ENCODE peak calls at places on chromosomes 6 and 20, in six cellular contexts. H is HCT116, U is neural progenitor cell, G is ovary, A is MM.1S, C is heart right ventricle. E is an unnamed sample. For H3K4me1, the result is how much of the 10 kb centered on the place peaks cover.

GRCh38 chr6:160261991-160262718 is 3.5 kb upstream of the SLC22A2 start:
- DNase-seq in H (no peak), C (no peak), U (no peak), A (no peak), G (no peak), E (no peak)

GRCh38 chr6:113819169-113819830 is 37.8 kb upstream of the MARCKS start:
- DNase-seq in H (no peak), A (no peak), C (no peak), G (no peak), U (no peak), E (no peak)

GRCh38 chr6:68880050-68880449 is 245.0 kb downstream of the ADGRB3 start:
- DNase-seq in C (no peak), H (no peak), A (no peak), G (no peak), U (no peak), E (no peak)

GRCh38 chr6:148441454-148441911 is 98.8 kb downstream of the SASH1 start:
- DNase-seq in A (no peak), C (no peak), H (peak), G (no peak), U (no peak), E (no peak)

GRCh38 chr20:4763776-4764525 is 42.2 kb downstream of the PRND start:
- DNase-seq in A (no peak), U (no peak), H (no peak), G (no peak), C (no peak), E (no peak)

GRCh38 chr6:87283461-87283860 is 38.9 kb upstream of the SMIM8 start:
- DNase-seq in C (no peak), A (no peak), H (no peak), U (no peak), G (no peak), E (no peak)

GRCh38 chr6:33095681-33096080 is 19.9 kb downstream of the HLA-DPB1 start:
- DNase-seq in A (no peak), G (no peak), U (no peak), H (no peak), C (no peak), E (no peak)

GRCh38 chr6:137271245-137272183 is 52.3 kb upstream of the IFNGR1 start:
- DNase-seq in G (no peak), H (peak), C (no peak), A (peak), U (peak), E (peak)

GRCh38 chr20:8646026-8646425 is 422.9 kb upstream of the PLCB4 start:
- DNase-seq in G (no peak), A (no peak), H (no peak), C (no peak), U (no peak), E (no peak)

GRCh38 chr6:91434135-91434534 is 847.3 kb upstream of the MAP3K7 start:
- DNase-seq in H (no peak), C (no peak), U (no peak), G (no peak), A (no peak), E (no peak)

GRCh38 chr6:133939778-133940667 is 13.0 kb upstream of the TBPL1 start:
- DNase-seq in G (no peak), U (no peak), A (no peak), C (no peak), H (no peak), E (no peak)

GRCh38 chr20:7967199-7967844 is 27.1 kb upstream of the HAO1 start:
- DNase-seq in H (no peak), C (no peak), G (no peak), A (no peak), U (no peak), E (no peak)

GRCh38 chr6:137013031-137013430 is 31.7 kb downstream of the IL20RA start:
- DNase-seq in G (no peak), C (no peak), U (no peak), A (no peak), H (no peak), E (no peak)

GRCh38 chr6:15810618-15811017 is 147.8 kb upstream of the DTNBP1 start:
- DNase-seq in G (no peak), C (no peak), U (no peak), A (no peak), H (no peak), E (no peak)

GRCh38 chr20:25071722-25072121 is 10.2 kb downstream of the VSX1 start:
- DNase-seq in C (no peak), A (no peak), U (no peak), H (no peak), G (no peak), E (no peak)

GRCh38 chr6:49787176-49787575 is at the start of gene PGK2:
- DNase-seq in C (no peak), H (peak), U (peak), A (peak), G (no peak), E (peak)

GRCh38 chr6:110529355-110529754 is 52.9 kb upstream of the SLC22A16 start:
- DNase-seq in G (no peak), U (no peak), C (no peak), A (no peak), H (no peak), E (no peak)

GRCh38 chr6:79373880-79374279 is 139.4 kb upstream of the HMGN3 start:
- DNase-seq in C (no peak), G (no peak), A (no peak), U (no peak), H (no peak), E (no peak)

GRCh38 chr6:227074-227782 is 65.1 kb upstream of the DUSP22 start:
- DNase-seq in H (no peak), C (no peak), A (no peak), U (no peak), G (no peak), E (no peak)

GRCh38 chr6:659716-660581 is 3.0 kb upstream of the HUS1B start:
- DNase-seq in H (no peak), G (no peak), A (no peak), C (no peak), U (peak), E (peak)

GRCh38 chr6:36247691-36248090 is 22.2 kb upstream of the PNPLA1 start:
- DNase-seq in G (no peak), U (no peak), H (no peak), C (no peak), A (no peak), E (no peak)

GRCh38 chr20:36462440-36463211 is 78.7 kb upstream of the MYL9 start:
- DNase-seq in G (peak), U (peak), A (no peak), C (peak), H (no peak), E (no peak)
- H3K4me1 ChIP-seq in G (under half), U (under half), A (under half), C (half or more), H (half or more), E (half or more)

GRCh38 chr20:872855-873520 is 39.5 kb downstream of the FAM110A start:
- DNase-seq in U (peak), C (no peak), H (no peak), G (no peak), A (no peak), E (peak)
- TF ChIP-seq CTCF in U (peak), C (no peak), H (peak), G (no peak), A (no peak), E (no peak)

GRCh38 chr6:11209369-11209768 is 23.1 kb downstream of the NEDD9 start:
- DNase-seq in A (no peak), U (no peak), C (no peak), H (no peak), G (no peak), E (no peak)

GRCh38 chr6:11211235-11211634 is 21.2 kb downstream of the NEDD9 start:
- DNase-seq in C (no peak), G (no peak), H (no peak), A (no peak), U (no peak), E (no peak)

GRCh38 chr6:11212625-11213024 is 19.8 kb downstream of the NEDD9 start:
- DNase-seq in C (no peak), G (no peak), U (no peak), H (no peak), A (no peak), E (no peak)

GRCh38 chr6:11209941-11210340 is 22.5 kb downstream of the NEDD9 start:
- DNase-seq in H (no peak), C (no peak), G (no peak), A (no peak), U (no peak), E (no peak)

GRCh38 chr6:11210386-11211138 is 21.9 kb downstream of the NEDD9 start:
- DNase-seq in C (no peak), U (peak), H (no peak), G (no peak), A (no peak), E (no peak)
- H3K4me1 ChIP-seq in C (half or more), U (under half), H (under half), G (under half), A (under half), E (under half)

GRCh38 chr6:118934461-118935330 is at the start of gene MCM9:
- DNase-seq in U (peak), G (peak), H (peak), C (peak), A (peak), E (peak)

GRCh38 chr6:118932421-118932820 is 2.5 kb downstream of the MCM9 start:
- DNase-seq in U (no peak), C (no peak), A (no peak), G (no peak), H (no peak), E (no peak)

GRCh38 chr6:118931436-118931835 is 3.5 kb downstream of the MCM9 start:
- DNase-seq in G (no peak), C (no peak), A (no peak), H (no peak), U (no peak), E (no peak)

GRCh38 chr6:118933855-118934460 is 1.0 kb downstream of the MCM9 start:
- DNase-seq in G (no peak), A (no peak), H (no peak), U (no peak), C (no peak), E (no peak)

GRCh38 chr6:118930680-118931079 is 4.3 kb downstream of the MCM9 start:
- DNase-seq in H (no peak), C (no peak), A (no peak), U (no peak), G (no peak), E (no peak)
- TF ChIP-seq CTCF in H (peak), C (no peak), A (no peak), U (no peak), G (no peak), E (no peak)

GRCh38 chr6:140046030-140046632 is 671.7 kb upstream of the CITED2 start:
- DNase-seq in A (no peak), U (no peak), G (no peak), H (no peak), C (no peak), E (no peak)
- H3K4me1 ChIP-seq in A (under half), U (under half), G (under half), H (under half), C (under half), E (under half)

GRCh38 chr20:43737925-43738324 is 11.1 kb upstream of the GTSF1L start:
- DNase-seq in H (no peak), G (no peak), C (no peak), A (no peak), U (no peak), E (no peak)
- TF ChIP-seq CTCF in H (no peak), G (no peak), C (no peak), A (no peak), U (no peak), E (no peak)